ENCODE peak calls at places on chromosomes 3 and 15, in six cellular contexts. Q, E, I, J, H and F are unnamed samples.

GRCh38 chr3:23809294-23809693 is 3.5 kb downstream of the UBE2E1 start:
- DNase-seq in Q (no peak), E (no peak), I (no peak), J (no peak), H (no peak), F (no peak)

GRCh38 chr15:42289166-42289565 is 15.9 kb upstream of the TMEM87A start:
- DNase-seq in Q (no peak), E (no peak), I (no peak), J (no peak), H (no peak), F (no peak)

GRCh38 chr15:87955284-87955909 is 301.1 kb downstream of the NTRK3 start:
- DNase-seq in Q (no peak), E (no peak), I (no peak), J (no peak), H (no peak), F (no peak)

GRCh38 chr15:43293402-43293801 is 26.7 kb upstream of the TGM5 start:
- DNase-seq in Q (no peak), E (peak), I (no peak), J (peak), H (no peak), F (no peak)

GRCh38 chr3:168847293-168847883 is 751.7 kb upstream of the GOLIM4 start:
- DNase-seq in Q (peak), E (no peak), I (no peak), J (no peak), H (no peak), F (no peak)

GRCh38 chr3:73601476-73601875 is 23.3 kb downstream of the PDZRN3 start:
- DNase-seq in Q (no peak), E (no peak), I (no peak), J (no peak), H (no peak), F (no peak)

GRCh38 chr3:197363553-197364409 is 65.4 kb upstream of the DLG1 start:
- DNase-seq in Q (no peak), E (no peak), I (no peak), J (no peak), H (no peak), F (no peak)

GRCh38 chr3:69888040-69888945 is 111.2 kb upstream of the SAMMSON start:
- DNase-seq in Q (no peak), E (no peak), I (no peak), J (no peak), H (no peak), F (no peak)

GRCh38 chr15:67084561-67084960 is 19.2 kb downstream of the SMAD3 start:
- DNase-seq in Q (no peak), E (no peak), I (no peak), J (no peak), H (no peak), F (no peak)

GRCh38 chr15:54582863-54583643 is 604.8 kb downstream of the UNC13C start:
- DNase-seq in Q (no peak), E (no peak), I (no peak), J (no peak), H (no peak), F (no peak)

GRCh38 chr3:44795197-44795596 is 33.6 kb downstream of the KIF15 start:
- DNase-seq in Q (no peak), E (peak), I (no peak), J (no peak), H (no peak), F (no peak)

GRCh38 chr3:196609815-196610515 is 29.5 kb upstream of the NRROS start:
- DNase-seq in Q (no peak), E (no peak), I (no peak), J (no peak), H (no peak), F (no peak)

GRCh38 chr3:196518999-196519737 is 4.0 kb upstream of the SMCO1 start:
- DNase-seq in Q (peak), E (peak), I (no peak), J (no peak), H (peak), F (no peak)

GRCh38 chr3:197878427-197878826 is 71.6 kb upstream of the RPL35A start:
- DNase-seq in Q (no peak), E (no peak), I (no peak), J (no peak), H (no peak), F (no peak)

GRCh38 chr3:189927975-189928895 is 192.5 kb downstream of the P3H2 start:
- DNase-seq in Q (no peak), E (no peak), I (no peak), J (no peak), H (no peak), F (no peak)

GRCh38 chr15:23616536-23616935 is 31.1 kb downstream of the MAGEL2 start:
- DNase-seq in Q (no peak), E (no peak), I (peak), J (no peak), H (no peak), F (no peak)

GRCh38 chr3:113495035-113495434 is 19.9 kb downstream of the SPICE1 start:
- DNase-seq in Q (peak), E (no peak), I (no peak), J (no peak), H (no peak), F (no peak)

GRCh38 chr3:46409735-46410489 is 2.9 kb downstream of the CCRL2 start:
- DNase-seq in Q (no peak), E (no peak), I (no peak), J (peak), H (no peak), F (no peak)

GRCh38 chr3:98613616-98614015 is 20.2 kb upstream of the CPOX start:
- DNase-seq in Q (no peak), E (no peak), I (no peak), J (no peak), H (no peak), F (no peak)

GRCh38 chr3:56795807-56796185 is 6.0 kb downstream of the ARHGEF3 start:
- DNase-seq in Q (no peak), E (no peak), I (no peak), J (no peak), H (no peak), F (no peak)

GRCh38 chr3:184586871-184587270 is 25.3 kb downstream of the EPHB3 start:
- DNase-seq in Q (no peak), E (no peak), I (no peak), J (no peak), H (no peak), F (no peak)

GRCh38 chr3:43160664-43161063 is 54.8 kb upstream of the POMGNT2 start:
- DNase-seq in Q (no peak), E (no peak), I (no peak), J (no peak), H (no peak), F (no peak)

GRCh38 chr3:24550588-24550987 is 55.9 kb upstream of the THRB start:
- DNase-seq in Q (no peak), E (no peak), I (no peak), J (no peak), H (no peak), F (no peak)

GRCh38 chr15:35290301-35290721 is 205.2 kb upstream of the NANOGP8 start:
- DNase-seq in Q (no peak), E (no peak), I (no peak), J (no peak), H (no peak), F (no peak)

GRCh38 chr3:183697610-183698317 is at the start of gene YEATS2:
- DNase-seq in Q (peak), E (peak), I (no peak), J (peak), H (peak), F (peak)

GRCh38 chr15:20340931-20341661 is 200.5 kb downstream of the GOLGA6L6 start:
- DNase-seq in Q (peak), E (no peak), I (peak), J (peak), H (peak), F (no peak)

GRCh38 chr3:65979152-65979551 is 59.6 kb downstream of the MAGI1 start:
- DNase-seq in Q (no peak), E (no peak), I (no peak), J (no peak), H (no peak), F (no peak)

GRCh38 chr3:58824285-58824684 is 157.7 kb upstream of the FAM3D start:
- DNase-seq in Q (peak), E (peak), I (no peak), J (no peak), H (peak), F (no peak)

GRCh38 chr15:43920815-43921214 is 94.0 kb downstream of the WDR76 start:
- DNase-seq in Q (no peak), E (no peak), I (no peak), J (no peak), H (no peak), F (no peak)

GRCh38 chr15:85760531-85761371 is 34.0 kb downstream of the KLHL25 start:
- DNase-seq in Q (peak), E (no peak), I (no peak), J (peak), H (no peak), F (no peak)

GRCh38 chr15:87420017-87420416 is 836.5 kb downstream of the NTRK3 start:
- DNase-seq in Q (no peak), E (no peak), I (no peak), J (no peak), H (no peak), F (no peak)

GRCh38 chr3:7382293-7383033 is 521.5 kb downstream of the GRM7 start:
- DNase-seq in Q (no peak), E (no peak), I (no peak), J (no peak), H (no peak), F (no peak)

GRCh38 chr3:185549111-185549510 is 3.3 kb downstream of the LIPH start:
- DNase-seq in Q (peak), E (no peak), I (no peak), J (no peak), H (no peak), F (no peak)

DNA sequence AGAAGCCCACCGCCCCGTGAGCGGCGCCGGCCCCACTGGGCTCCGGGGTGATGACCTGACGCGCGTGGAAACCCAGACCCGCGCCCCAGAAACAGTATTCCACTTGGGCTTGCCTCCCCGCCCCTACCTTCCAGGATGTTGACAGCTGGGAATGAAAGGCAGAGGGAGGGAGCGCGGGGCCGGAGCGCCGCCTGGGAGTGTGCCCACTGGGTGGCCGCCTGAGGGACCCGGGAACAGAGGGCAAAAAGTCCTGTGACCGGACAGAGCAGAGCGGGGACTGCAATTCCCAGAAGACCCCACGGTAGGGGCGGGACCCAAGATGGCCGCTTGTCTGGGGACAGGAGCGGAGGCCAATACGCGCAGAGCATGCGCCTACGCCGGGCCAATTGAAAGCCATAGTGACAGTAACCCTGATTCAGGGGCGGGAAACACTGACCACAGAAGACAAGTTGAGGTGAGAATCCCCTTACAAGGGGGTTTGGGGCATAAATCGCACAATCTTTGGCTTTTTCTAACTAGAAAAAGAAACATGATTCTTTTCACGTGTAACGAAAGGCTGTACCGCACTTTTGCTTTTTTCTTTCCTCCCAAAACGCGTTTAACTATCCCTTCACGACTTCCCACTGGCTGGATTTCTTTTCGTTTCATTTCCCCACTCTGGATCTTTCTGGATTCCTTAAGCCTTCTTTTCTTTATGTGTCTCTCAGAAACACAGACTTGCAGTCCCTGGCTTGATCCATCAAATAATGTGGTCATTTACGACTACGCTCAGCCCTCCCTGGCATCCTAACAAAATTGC is at the start of gene FHIT:
- DNase-seq in Q (peak), E (peak), I (peak), J (peak), H (peak), F (peak)
- TF ChIP-seq POLR2A in Q (no peak), E (no peak), I (no peak), J (no peak), H (peak), F (no peak)

GRCh38 chr15:40104865-40105516 is 3.7 kb downstream of the BMF start:
- DNase-seq in Q (peak), E (peak), I (peak), J (peak), H (peak), F (peak)

GRCh38 chr15:40106203-40107161 is 2.2 kb downstream of the BMF start:
- DNase-seq in Q (peak), E (peak), I (no peak), J (no peak), H (peak), F (no peak)

GRCh38 chr15:40103864-40104271 is 4.8 kb downstream of the BMF start:
- DNase-seq in Q (no peak), E (no peak), I (no peak), J (no peak), H (no peak), F (no peak)

GRCh38 chr15:40104296-40104864 is 4.3 kb downstream of the BMF start:
- DNase-seq in Q (no peak), E (no peak), I (no peak), J (no peak), H (no peak), F (no peak)

DNA sequence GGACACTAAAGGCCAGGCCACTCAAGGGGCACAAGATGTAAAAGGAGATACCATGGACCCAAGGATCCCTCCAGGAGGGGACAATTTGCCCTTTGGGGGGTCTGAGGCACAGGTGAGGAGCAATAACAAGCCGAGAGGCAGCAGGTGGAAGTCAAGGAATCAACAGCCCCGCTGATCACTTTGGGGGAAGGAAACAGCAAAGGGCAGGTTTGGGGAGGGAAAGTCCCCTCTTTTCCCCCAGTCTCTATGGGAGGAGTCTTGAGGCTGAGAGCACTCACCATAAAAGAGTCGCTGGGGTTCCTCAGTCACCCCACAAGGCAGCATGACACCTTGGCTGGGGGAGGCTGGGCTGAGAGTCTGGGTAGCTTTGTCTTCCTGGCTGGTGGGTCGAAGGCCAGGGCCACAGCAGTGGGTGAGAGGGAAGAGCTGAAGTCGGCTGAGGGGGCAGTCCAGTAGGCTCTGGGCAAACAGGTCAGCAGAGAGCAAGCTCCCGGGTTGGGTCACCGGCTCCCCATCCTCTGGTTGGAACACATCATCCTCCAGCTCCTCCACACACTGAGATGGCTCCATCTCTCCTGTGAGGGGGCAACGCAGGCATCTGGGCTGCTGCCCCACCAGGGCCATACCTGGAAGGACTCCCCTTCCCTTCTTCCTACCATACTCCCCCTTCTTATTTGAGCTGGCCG is 3.0 kb downstream of the BMF start:
- DNase-seq in Q (no peak), E (no peak), I (no peak), J (no peak), H (no peak), F (no peak)
- TF ChIP-seq POLR2A in Q (no peak), E (no peak), I (no peak), J (no peak), H (no peak), F (peak)

GRCh38 chr3:29511701-29512100 is 230.8 kb downstream of the RBMS3 start:
- DNase-seq in Q (no peak), E (no peak), I (no peak), J (no peak), H (no peak), F (no peak)

GRCh38 chr3:29512620-29513019 is 231.7 kb downstream of the RBMS3 start:
- DNase-seq in Q (no peak), E (no peak), I (no peak), J (no peak), H (no peak), F (no peak)

GRCh38 chr3:29514912-29515311 is 234.0 kb downstream of the RBMS3 start:
- DNase-seq in Q (no peak), E (no peak), I (no peak), J (no peak), H (no peak), F (no peak)

GRCh38 chr3:29514170-29514569 is 233.3 kb downstream of the RBMS3 start:
- DNase-seq in Q (no peak), E (no peak), I (no peak), J (no peak), H (no peak), F (no peak)

GRCh38 chr3:29513236-29513635 is 232.4 kb downstream of the RBMS3 start:
- DNase-seq in Q (peak), E (no peak), I (no peak), J (no peak), H (no peak), F (no peak)
- TF ChIP-seq POLR2A in Q (no peak), E (no peak), I (no peak), J (no peak), H (no peak), F (no peak)

DNA sequence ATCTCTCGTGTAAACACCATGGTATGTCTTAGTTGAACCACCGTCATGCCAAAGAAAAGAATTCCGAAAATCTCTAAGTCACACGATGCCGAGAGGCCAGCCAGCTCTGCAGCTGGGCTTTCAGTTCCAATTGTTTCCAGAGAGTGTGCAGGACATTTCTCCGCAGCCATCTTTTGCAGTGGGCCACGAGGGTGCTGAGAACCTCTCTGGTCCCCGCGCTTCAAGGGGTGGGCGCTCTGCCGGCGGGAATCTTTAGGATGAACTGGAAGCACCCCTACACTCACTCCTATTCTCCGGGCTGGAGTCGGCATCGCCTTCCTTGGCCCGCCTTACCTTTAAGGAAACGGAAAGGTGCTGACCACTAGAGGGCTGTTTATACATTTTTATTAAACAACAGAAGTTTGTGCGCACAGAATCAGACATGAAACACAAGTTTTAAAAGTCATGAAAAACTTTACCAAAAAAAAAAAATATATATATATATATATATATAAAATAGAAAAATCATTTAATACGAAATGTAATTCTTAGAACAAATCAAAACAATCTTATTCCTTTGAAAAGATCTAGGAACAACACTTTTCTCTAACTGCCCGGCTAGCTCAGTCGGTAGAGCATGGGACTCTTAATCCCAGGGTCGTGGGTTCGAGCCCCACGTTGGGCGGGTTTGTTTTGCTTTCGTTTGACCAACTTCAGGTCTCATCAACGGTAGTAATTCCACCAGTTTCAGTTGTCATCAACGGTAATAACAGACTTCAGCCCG is 12.5 kb upstream of the MORF4L1 start:
- DNase-seq in Q (peak), E (peak), I (no peak), J (no peak), H (peak), F (no peak)
- TF ChIP-seq POLR2A in Q (no peak), E (peak), I (no peak), J (no peak), H (no peak), F (no peak)

GRCh38 chr15:62488383-62488782 is 323.3 kb upstream of the C2CD4B start:
- DNase-seq in Q (no peak), E (no peak), I (no peak), J (no peak), H (no peak), F (no peak)
- TF ChIP-seq POLR2A in Q (no peak), E (no peak), I (no peak), J (no peak), H (no peak), F (no peak)

GRCh38 chr3:135966349-135966695 is 794 bp downstream of the PPP2R3A start:
- DNase-seq in Q (no peak), E (no peak), I (no peak), J (peak), H (no peak), F (no peak)

GRCh38 chr3:135965129-135965505 is 411 bp upstream of the PPP2R3A start:
- DNase-seq in Q (no peak), E (no peak), I (no peak), J (no peak), H (no peak), F (no peak)

GRCh38 chr3:135966875-135967274 is 1.3 kb downstream of the PPP2R3A start:
- DNase-seq in Q (no peak), E (no peak), I (no peak), J (no peak), H (no peak), F (no peak)

GRCh38 chr3:135964160-135964955 is 1.2 kb upstream of the PPP2R3A start:
- DNase-seq in Q (no peak), E (no peak), I (no peak), J (no peak), H (no peak), F (no peak)

GRCh38 chr3:135965506-135966348 is at the start of gene PPP2R3A:
- DNase-seq in Q (peak), E (peak), I (peak), J (peak), H (peak), F (peak)
- TF ChIP-seq POLR2A in Q (peak), E (peak), I (peak), J (no peak), H (peak), F (no peak)

GRCh38 chr15:59137566-59137965 is 32.6 kb downstream of the CCNB2 start:
- DNase-seq in Q (no peak), E (no peak), I (no peak), J (no peak), H (no peak), F (no peak)
- TF ChIP-seq POLR2A in Q (no peak), E (no peak), I (no peak), J (no peak), H (no peak), F (no peak)

DNA sequence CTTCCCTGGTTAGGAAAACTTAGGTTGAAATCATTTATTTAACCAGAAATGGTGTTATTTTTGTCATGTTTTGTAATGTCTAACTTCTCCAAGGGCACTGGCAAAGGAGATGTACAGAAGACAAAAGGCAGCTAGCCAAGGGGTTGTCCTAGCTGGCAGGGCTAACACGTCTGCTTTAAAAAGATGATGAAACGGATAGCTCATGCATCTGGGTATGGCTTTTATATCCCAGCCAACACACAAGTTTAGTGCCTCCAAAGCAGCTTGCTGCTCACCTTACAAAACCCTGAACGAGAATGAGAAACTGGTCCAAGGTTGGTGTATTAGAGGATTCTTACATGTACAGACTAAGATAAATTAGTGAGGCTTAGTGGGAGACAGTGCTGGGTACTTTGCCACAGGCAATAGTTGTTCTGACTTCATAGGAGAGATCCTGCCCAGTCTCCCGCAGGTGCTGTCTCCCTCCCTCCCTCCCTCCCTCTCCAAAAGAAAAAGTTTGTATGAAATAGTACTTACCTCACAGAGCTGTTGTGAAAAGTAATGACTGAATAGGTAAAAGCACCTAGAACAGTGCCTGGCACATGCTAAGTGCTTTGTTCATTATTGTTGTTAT is 47.8 kb downstream of the KCNMB2 start:
- DNase-seq in Q (no peak), E (no peak), I (no peak), J (no peak), H (no peak), F (no peak)
- TF ChIP-seq POLR2A in Q (no peak), E (no peak), I (no peak), J (no peak), H (no peak), F (no peak)